ENCODE peak calls at places on chromosomes 16 and 17, in seven cellular contexts. One of them, this sample, is unnamed.

GRCh38 chr16:72371307-72372081 is 199.5 kb upstream of the PMFBP1 start:
- DNase-seq in endothelial cell of umbilical vein: peak
- DNase-seq in esophagus squamous epithelium: no peak
- DNase-seq in RWPE1: peak
- DNase-seq in neural crest cell: no peak
- DNase-seq in gastrocnemius medialis: no peak
- DNase-seq in lower lobe of right lung: no peak
- DNase-seq in this sample: peak

GRCh38 chr17:55895112-55895759 is 144.4 kb downstream of the PCTP start:
- DNase-seq in endothelial cell of umbilical vein: no peak
- DNase-seq in esophagus squamous epithelium: no peak
- DNase-seq in RWPE1: no peak
- DNase-seq in neural crest cell: no peak
- DNase-seq in gastrocnemius medialis: no peak
- DNase-seq in lower lobe of right lung: no peak
- DNase-seq in this sample: no peak

GRCh38 chr17:15213381-15214087 is 51.6 kb downstream of the PMP22 start:
- DNase-seq in endothelial cell of umbilical vein: peak
- DNase-seq in esophagus squamous epithelium: no peak
- DNase-seq in RWPE1: no peak
- DNase-seq in neural crest cell: peak
- DNase-seq in gastrocnemius medialis: no peak
- DNase-seq in lower lobe of right lung: no peak
- DNase-seq in this sample: peak

GRCh38 chr16:57667526-57668258 is 414 bp upstream of the ADGRG3 start:
- DNase-seq in endothelial cell of umbilical vein: no peak
- DNase-seq in esophagus squamous epithelium: no peak
- DNase-seq in RWPE1: no peak
- DNase-seq in neural crest cell: no peak
- DNase-seq in gastrocnemius medialis: no peak
- DNase-seq in lower lobe of right lung: peak
- DNase-seq in this sample: no peak

GRCh38 chr17:81189670-81190530 is 23.9 kb upstream of the AATK start:
- DNase-seq in endothelial cell of umbilical vein: no peak
- DNase-seq in esophagus squamous epithelium: no peak
- DNase-seq in RWPE1: no peak
- DNase-seq in neural crest cell: no peak
- DNase-seq in gastrocnemius medialis: no peak
- DNase-seq in lower lobe of right lung: no peak
- DNase-seq in this sample: no peak

GRCh38 chr17:6161456-6161855 is 91.3 kb downstream of the WSCD1 start:
- DNase-seq in endothelial cell of umbilical vein: no peak
- DNase-seq in esophagus squamous epithelium: no peak
- DNase-seq in RWPE1: peak
- DNase-seq in neural crest cell: no peak
- DNase-seq in gastrocnemius medialis: no peak
- DNase-seq in lower lobe of right lung: no peak
- DNase-seq in this sample: peak

GRCh38 chr17:3015890-3016289 is 47.5 kb downstream of the OR1D5 start:
- DNase-seq in endothelial cell of umbilical vein: no peak
- DNase-seq in esophagus squamous epithelium: no peak
- DNase-seq in RWPE1: no peak
- DNase-seq in neural crest cell: no peak
- DNase-seq in gastrocnemius medialis: no peak
- DNase-seq in lower lobe of right lung: no peak
- DNase-seq in this sample: peak

GRCh38 chr17:51000835-51001638 is 119.6 kb downstream of the SPAG9 start:
- DNase-seq in endothelial cell of umbilical vein: peak
- DNase-seq in esophagus squamous epithelium: no peak
- DNase-seq in RWPE1: peak
- DNase-seq in neural crest cell: no peak
- DNase-seq in gastrocnemius medialis: no peak
- DNase-seq in lower lobe of right lung: no peak
- DNase-seq in this sample: peak

GRCh38 chr16:12646490-12647274 is 157.0 kb downstream of the CPPED1 start:
- DNase-seq in endothelial cell of umbilical vein: peak
- DNase-seq in esophagus squamous epithelium: no peak
- DNase-seq in RWPE1: no peak
- DNase-seq in neural crest cell: no peak
- DNase-seq in gastrocnemius medialis: no peak
- DNase-seq in lower lobe of right lung: no peak
- DNase-seq in this sample: no peak

DNA sequence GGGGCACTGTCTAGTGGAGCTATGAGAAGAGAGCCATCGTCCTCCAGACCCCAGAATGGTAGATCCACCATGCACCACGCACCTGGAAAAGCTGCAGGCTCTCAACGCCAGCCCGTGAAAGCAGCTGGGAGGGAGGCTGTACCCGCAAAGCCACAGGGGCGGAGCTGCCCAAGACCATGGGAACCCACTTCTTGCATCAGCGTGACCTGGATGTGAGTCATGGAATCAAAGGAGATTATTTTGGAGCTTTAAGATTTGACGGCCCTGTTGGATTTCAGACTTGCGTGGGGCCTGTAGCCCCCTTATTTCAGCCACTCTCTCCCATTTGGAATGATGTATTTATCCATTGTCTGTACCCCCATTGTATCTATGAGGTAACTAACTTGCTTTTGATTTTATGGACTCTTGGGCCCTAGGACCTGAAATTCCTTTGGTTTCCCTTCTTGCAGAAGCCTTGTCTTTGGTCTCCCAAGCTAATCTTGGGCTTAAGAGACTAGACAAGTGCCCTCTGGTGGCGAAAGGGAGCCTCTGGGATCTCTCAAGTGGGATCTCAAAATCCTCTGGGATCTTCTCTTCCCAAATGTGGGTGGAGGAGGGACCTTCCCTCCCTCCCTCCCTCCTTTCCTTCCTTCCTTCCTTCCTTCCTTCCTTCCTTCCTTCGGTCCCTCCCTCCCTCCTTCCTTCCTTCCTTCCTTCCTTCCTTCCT is 58.2 kb upstream of the HAPSTR1 start:
- DNase-seq in endothelial cell of umbilical vein: peak
- DNase-seq in esophagus squamous epithelium: no peak
- DNase-seq in RWPE1: peak
- DNase-seq in neural crest cell: peak
- DNase-seq in gastrocnemius medialis: no peak
- DNase-seq in lower lobe of right lung: no peak
- DNase-seq in this sample: peak
- TF ChIP-seq CTCF in endothelial cell of umbilical vein: peak
- TF ChIP-seq CTCF in esophagus squamous epithelium: no peak
- TF ChIP-seq CTCF in RWPE1: peak
- TF ChIP-seq CTCF in neural crest cell: peak
- TF ChIP-seq CTCF in gastrocnemius medialis: peak
- TF ChIP-seq CTCF in lower lobe of right lung: peak
- TF ChIP-seq CTCF in this sample: peak

GRCh38 chr17:38871247-38871991 is 1.6 kb downstream of the LASP1 start:
- DNase-seq in endothelial cell of umbilical vein: peak
- DNase-seq in esophagus squamous epithelium: no peak
- DNase-seq in RWPE1: peak
- DNase-seq in neural crest cell: no peak
- DNase-seq in gastrocnemius medialis: no peak
- DNase-seq in lower lobe of right lung: peak
- DNase-seq in this sample: peak
- TF ChIP-seq CTCF in endothelial cell of umbilical vein: peak
- TF ChIP-seq CTCF in esophagus squamous epithelium: no peak
- TF ChIP-seq CTCF in RWPE1: no peak
- TF ChIP-seq CTCF in neural crest cell: no peak
- TF ChIP-seq CTCF in gastrocnemius medialis: no peak
- TF ChIP-seq CTCF in lower lobe of right lung: no peak
- TF ChIP-seq CTCF in this sample: no peak

GRCh38 chr16:82631701-82632685 is 5.2 kb downstream of the CDH13 start:
- DNase-seq in endothelial cell of umbilical vein: no peak
- DNase-seq in esophagus squamous epithelium: no peak
- DNase-seq in RWPE1: no peak
- DNase-seq in neural crest cell: no peak
- DNase-seq in gastrocnemius medialis: peak
- DNase-seq in lower lobe of right lung: no peak
- DNase-seq in this sample: peak
- TF ChIP-seq CTCF in endothelial cell of umbilical vein: peak
- TF ChIP-seq CTCF in esophagus squamous epithelium: no peak
- TF ChIP-seq CTCF in RWPE1: peak
- TF ChIP-seq CTCF in neural crest cell: peak
- TF ChIP-seq CTCF in gastrocnemius medialis: no peak
- TF ChIP-seq CTCF in lower lobe of right lung: no peak
- TF ChIP-seq CTCF in this sample: peak

GRCh38 chr17:1628856-1629646 is 417 bp upstream of the SLC43A2 start:
- DNase-seq in endothelial cell of umbilical vein: peak
- DNase-seq in esophagus squamous epithelium: peak
- DNase-seq in RWPE1: peak
- DNase-seq in neural crest cell: peak
- DNase-seq in gastrocnemius medialis: peak
- DNase-seq in lower lobe of right lung: peak
- DNase-seq in this sample: peak
- TF ChIP-seq CTCF in endothelial cell of umbilical vein: peak
- TF ChIP-seq CTCF in esophagus squamous epithelium: peak
- TF ChIP-seq CTCF in RWPE1: peak
- TF ChIP-seq CTCF in neural crest cell: peak
- TF ChIP-seq CTCF in gastrocnemius medialis: peak
- TF ChIP-seq CTCF in lower lobe of right lung: peak
- TF ChIP-seq CTCF in this sample: no peak

DNA sequence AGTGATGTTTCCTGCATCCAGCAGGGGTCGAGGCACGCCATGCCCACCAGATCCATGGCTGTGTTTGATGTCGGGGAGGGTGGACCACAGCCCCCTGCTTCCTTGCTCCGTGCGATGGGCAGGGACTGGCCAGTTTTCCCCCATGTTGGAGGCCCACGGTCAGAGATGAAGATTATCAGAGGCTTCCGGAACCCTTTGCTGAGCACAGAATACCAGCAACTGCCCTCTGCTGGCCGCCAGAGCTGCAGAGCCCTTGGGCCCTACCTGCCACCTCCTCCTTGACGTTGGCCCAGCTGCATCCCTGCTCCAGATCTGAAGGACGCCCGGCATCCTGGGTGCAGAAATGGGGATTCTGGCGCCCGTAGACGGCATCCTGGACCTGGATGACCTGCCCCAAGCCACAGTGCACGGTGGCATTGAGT is 23.7 kb upstream of the BCO1 start:
- DNase-seq in endothelial cell of umbilical vein: peak
- DNase-seq in esophagus squamous epithelium: no peak
- DNase-seq in RWPE1: no peak
- DNase-seq in neural crest cell: no peak
- DNase-seq in gastrocnemius medialis: no peak
- DNase-seq in lower lobe of right lung: no peak
- DNase-seq in this sample: peak
- TF ChIP-seq CTCF in endothelial cell of umbilical vein: peak
- TF ChIP-seq CTCF in esophagus squamous epithelium: no peak
- TF ChIP-seq CTCF in RWPE1: peak
- TF ChIP-seq CTCF in neural crest cell: peak
- TF ChIP-seq CTCF in gastrocnemius medialis: no peak
- TF ChIP-seq CTCF in lower lobe of right lung: peak
- TF ChIP-seq CTCF in this sample: peak

GRCh38 chr16:51146256-51146924 is 4.7 kb downstream of the SALL1 start:
- DNase-seq in endothelial cell of umbilical vein: no peak
- DNase-seq in esophagus squamous epithelium: no peak
- DNase-seq in RWPE1: no peak
- DNase-seq in neural crest cell: no peak
- DNase-seq in gastrocnemius medialis: no peak
- DNase-seq in lower lobe of right lung: no peak
- DNase-seq in this sample: no peak
- TF ChIP-seq CTCF in endothelial cell of umbilical vein: no peak
- TF ChIP-seq CTCF in esophagus squamous epithelium: no peak
- TF ChIP-seq CTCF in RWPE1: no peak
- TF ChIP-seq CTCF in neural crest cell: peak
- TF ChIP-seq CTCF in gastrocnemius medialis: no peak
- TF ChIP-seq CTCF in lower lobe of right lung: no peak
- TF ChIP-seq CTCF in this sample: peak

GRCh38 chr17:42403150-42403549 is 14.9 kb upstream of the STAT3 start:
- DNase-seq in endothelial cell of umbilical vein: no peak
- DNase-seq in esophagus squamous epithelium: no peak
- DNase-seq in RWPE1: no peak
- DNase-seq in neural crest cell: no peak
- DNase-seq in gastrocnemius medialis: no peak
- DNase-seq in lower lobe of right lung: no peak
- DNase-seq in this sample: no peak
- TF ChIP-seq CTCF in endothelial cell of umbilical vein: peak
- TF ChIP-seq CTCF in esophagus squamous epithelium: no peak
- TF ChIP-seq CTCF in RWPE1: no peak
- TF ChIP-seq CTCF in neural crest cell: peak
- TF ChIP-seq CTCF in gastrocnemius medialis: no peak
- TF ChIP-seq CTCF in lower lobe of right lung: no peak
- TF ChIP-seq CTCF in this sample: no peak

DNA sequence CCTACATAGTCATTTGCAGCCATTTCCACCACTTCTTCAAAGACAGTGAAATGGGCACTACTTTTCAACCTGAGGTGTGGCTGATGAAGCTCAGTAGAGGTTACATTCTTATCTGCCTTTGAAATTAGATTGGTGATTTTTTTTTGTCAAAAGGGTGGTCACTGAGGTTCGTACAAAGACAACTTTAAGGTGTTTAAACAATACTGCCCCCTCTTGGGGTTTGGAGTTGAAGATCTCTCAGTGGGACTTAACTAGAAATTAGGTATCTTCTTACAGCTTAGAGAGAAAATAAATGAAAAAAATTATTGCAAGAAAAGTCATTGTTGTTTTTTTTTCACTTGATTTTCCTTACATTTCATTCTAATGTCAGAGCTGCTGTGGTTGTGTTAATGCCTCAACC is 713.2 kb downstream of the CDH11 start:
- DNase-seq in endothelial cell of umbilical vein: no peak
- DNase-seq in esophagus squamous epithelium: no peak
- DNase-seq in RWPE1: no peak
- DNase-seq in neural crest cell: no peak
- DNase-seq in gastrocnemius medialis: no peak
- DNase-seq in lower lobe of right lung: no peak
- DNase-seq in this sample: no peak
- TF ChIP-seq CTCF in endothelial cell of umbilical vein: no peak
- TF ChIP-seq CTCF in esophagus squamous epithelium: no peak
- TF ChIP-seq CTCF in RWPE1: no peak
- TF ChIP-seq CTCF in neural crest cell: no peak
- TF ChIP-seq CTCF in gastrocnemius medialis: no peak
- TF ChIP-seq CTCF in lower lobe of right lung: no peak
- TF ChIP-seq CTCF in this sample: no peak

DNA sequence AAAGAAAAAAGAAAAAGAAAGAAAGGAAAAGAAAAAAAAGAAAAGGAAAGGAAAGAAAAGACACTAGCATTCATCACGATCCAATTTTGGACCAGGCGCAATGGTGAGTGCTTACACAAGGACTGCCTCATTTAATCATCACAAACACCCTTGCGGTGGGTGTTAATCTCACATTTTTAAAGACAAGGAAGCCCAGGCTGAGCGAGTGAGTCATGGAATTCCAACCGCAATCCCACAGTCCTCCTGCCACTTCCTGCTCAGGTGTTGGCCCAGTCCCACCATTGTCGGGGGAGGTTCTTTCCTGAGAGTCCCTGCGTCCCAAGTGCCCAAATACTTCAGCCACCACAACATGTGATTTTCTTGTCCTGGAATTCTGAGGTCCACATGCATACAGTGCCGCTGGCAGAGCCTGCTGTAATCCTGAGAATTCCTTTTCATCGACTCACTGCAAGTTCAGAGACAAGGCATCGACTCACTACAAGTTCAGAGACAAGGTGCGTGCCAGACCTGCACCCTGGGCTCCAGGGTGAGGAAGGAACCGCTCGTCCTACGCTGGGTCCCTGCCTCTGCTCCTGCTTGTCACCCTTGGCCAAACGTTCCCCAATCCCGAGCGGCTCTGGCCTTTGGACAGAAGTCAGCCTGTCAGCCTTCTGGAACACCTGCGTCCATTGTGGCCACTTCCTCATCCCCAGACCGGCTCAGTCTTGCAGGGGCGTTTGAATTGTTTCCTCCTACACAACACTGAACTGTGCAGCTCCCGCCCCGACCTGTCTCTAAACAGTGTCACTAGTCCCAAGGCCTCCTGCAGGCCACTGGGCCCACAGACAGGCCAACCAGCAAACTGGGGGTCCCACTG is 5.8 kb downstream of the ZG16B start:
- DNase-seq in endothelial cell of umbilical vein: peak
- DNase-seq in esophagus squamous epithelium: no peak
- DNase-seq in RWPE1: peak
- DNase-seq in neural crest cell: no peak
- DNase-seq in gastrocnemius medialis: no peak
- DNase-seq in lower lobe of right lung: peak
- DNase-seq in this sample: peak
- TF ChIP-seq CTCF in endothelial cell of umbilical vein: no peak
- TF ChIP-seq CTCF in esophagus squamous epithelium: no peak
- TF ChIP-seq CTCF in RWPE1: no peak
- TF ChIP-seq CTCF in neural crest cell: no peak
- TF ChIP-seq CTCF in gastrocnemius medialis: no peak
- TF ChIP-seq CTCF in lower lobe of right lung: no peak
- TF ChIP-seq CTCF in this sample: no peak

This sample was measured in epithelial cell of esophagus.